ENCODE peak calls at places on chromosomes 5 and 9, in eight cellular contexts. S is AG04449; V is CD8-positive, alpha-beta T cell; W is GM06990; L is mammary epithelial cell; Q is colonic mucosa; C is heart left ventricle; E is ovary. J is an unnamed sample.

GRCh38 chr5:6601271-6601670 is 31.6 kb downstream of the NSUN2 start:
- DNase-seq in S (no peak), L (no peak), C (no peak), Q (no peak), V (no peak), W (no peak), E (no peak), J (no peak)

GRCh38 chr9:21334969-21335632 is at the start of gene KLHL9:
- DNase-seq in W (peak), E (peak), L (peak), V (peak), S (peak), C (peak), Q (peak), J (peak)

GRCh38 chr5:134139377-134139851 is 24.9 kb downstream of the TCF7 start:
- DNase-seq in Q (no peak), S (no peak), W (no peak), C (peak), V (no peak), L (no peak), E (no peak), J (no peak)

GRCh38 chr9:37010976-37011375 is 23.1 kb downstream of the PAX5 start:
- DNase-seq in C (no peak), E (no peak), L (no peak), S (no peak), Q (no peak), W (no peak), V (no peak), J (no peak)

GRCh38 chr5:137730331-137730730 is 5.6 kb downstream of the KLHL3 start:
- DNase-seq in C (no peak), L (peak), E (no peak), W (no peak), Q (no peak), S (peak), V (no peak), J (no peak)

GRCh38 chr9:69970001-69970531 is 73.6 kb upstream of the MAMDC2 start:
- DNase-seq in V (no peak), Q (no peak), W (no peak), S (no peak), E (no peak), L (no peak), C (no peak), J (no peak)

GRCh38 chr5:63555874-63556273 is 406.4 kb downstream of the HTR1A start:
- DNase-seq in Q (no peak), S (no peak), W (no peak), V (no peak), C (no peak), E (no peak), L (peak), J (no peak)

GRCh38 chr5:124908603-124909451 is 162.4 kb upstream of the ZNF608 start:
- DNase-seq in W (peak), S (no peak), C (no peak), L (peak), V (no peak), E (no peak), Q (no peak), J (no peak)

GRCh38 chr9:6944093-6944551 is 186.3 kb downstream of the KDM4C start:
- DNase-seq in V (no peak), W (no peak), S (peak), E (no peak), C (no peak), Q (no peak), L (peak), J (no peak)

GRCh38 chr5:144567416-144567770 is 396.7 kb downstream of the KCTD16 start:
- DNase-seq in W (no peak), Q (no peak), C (no peak), V (no peak), S (no peak), E (no peak), L (no peak), J (no peak)

GRCh38 chr5:66554211-66554610 is 42.0 kb upstream of the MAST4 start:
- DNase-seq in C (no peak), E (no peak), S (no peak), L (peak), V (no peak), Q (no peak), W (peak), J (no peak)

GRCh38 chr5:151182501-151182900 is 24.9 kb upstream of the ANXA6 start:
- DNase-seq in S (no peak), C (no peak), W (no peak), Q (no peak), L (no peak), E (no peak), V (no peak), J (no peak)

GRCh38 chr5:126069329-126069728 is 353.9 kb upstream of the GRAMD2B start:
- DNase-seq in Q (no peak), E (no peak), C (no peak), W (no peak), V (no peak), S (no peak), L (no peak), J (no peak)

GRCh38 chr5:172920995-172921394 is 38.2 kb upstream of the RPL26L1 start:
- DNase-seq in L (no peak), C (no peak), W (no peak), E (no peak), V (no peak), S (no peak), Q (no peak), J (no peak)

GRCh38 chr5:71658916-71659661 is 60.0 kb upstream of the CARTPT start:
- DNase-seq in Q (no peak), V (no peak), E (no peak), S (no peak), L (no peak), W (no peak), C (no peak), J (no peak)

GRCh38 chr5:92909545-92909962 is 671.5 kb downstream of the NR2F1-AS1 start:
- DNase-seq in S (no peak), C (no peak), W (no peak), V (no peak), L (no peak), Q (no peak), E (no peak), J (no peak)

GRCh38 chr9:21095561-21095960 is 17.8 kb upstream of the IFNB1 start:
- DNase-seq in Q (no peak), L (no peak), V (no peak), S (no peak), W (no peak), E (no peak), C (no peak), J (no peak)

GRCh38 chr5:152331718-152332117 is 73.4 kb downstream of the NMUR2 start:
- DNase-seq in V (no peak), W (no peak), E (no peak), S (no peak), C (no peak), Q (no peak), L (peak), J (no peak)

GRCh38 chr5:73636408-73636807 is 10.4 kb downstream of the ARHGEF28 start:
- DNase-seq in C (no peak), Q (no peak), L (no peak), V (no peak), E (no peak), W (no peak), S (no peak), J (no peak)

GRCh38 chr5:173626501-173626812 is 10.0 kb upstream of the BOD1 start:
- DNase-seq in W (no peak), S (no peak), E (no peak), L (no peak), V (no peak), C (no peak), Q (no peak), J (no peak)

GRCh38 chr9:85516976-85517637 is 224.6 kb downstream of the AGTPBP1 start:
- DNase-seq in V (no peak), E (no peak), Q (no peak), W (no peak), L (peak), C (no peak), S (no peak), J (no peak)

GRCh38 chr9:94772654-94773303 is 46.3 kb downstream of the AOPEP start:
- DNase-seq in E (no peak), W (no peak), L (no peak), S (no peak), C (no peak), V (no peak), Q (no peak), J (peak)

GRCh38 chr5:172841258-172841657 is 7.2 kb downstream of the ERGIC1 start:
- DNase-seq in C (no peak), W (no peak), Q (no peak), L (no peak), V (no peak), S (no peak), E (no peak), J (no peak)

GRCh38 chr5:172491481-172491880 is 37.2 kb upstream of the SH3PXD2B start:
- DNase-seq in Q (peak), V (no peak), C (no peak), W (no peak), E (no peak), S (no peak), L (no peak), J (no peak)

GRCh38 chr9:6833518-6834192 is 75.9 kb downstream of the KDM4C start:
- DNase-seq in S (no peak), V (no peak), W (no peak), L (no peak), E (no peak), C (no peak), Q (no peak), J (no peak)

GRCh38 chr5:180350711-180351110 is 2.4 kb downstream of the GFPT2 start:
- DNase-seq in C (no peak), L (no peak), W (no peak), E (no peak), S (no peak), Q (no peak), V (no peak), J (no peak)

GRCh38 chr5:8188874-8189588 is 320.1 kb downstream of the MTRR start:
- DNase-seq in S (no peak), W (no peak), E (no peak), L (no peak), V (no peak), Q (peak), C (no peak), J (no peak)

GRCh38 chr9:87119328-87119881 is 172.1 kb upstream of the GAS1 start:
- DNase-seq in S (peak), C (peak), L (peak), Q (no peak), E (no peak), V (no peak), W (no peak), J (peak)

GRCh38 chr5:39716532-39716971 is 291.8 kb upstream of the DAB2 start:
- DNase-seq in Q (peak), W (no peak), E (no peak), V (no peak), C (peak), L (peak), S (no peak), J (no peak)

GRCh38 chr9:85298434-85298833 is 443.3 kb downstream of the AGTPBP1 start:
- DNase-seq in L (no peak), V (no peak), Q (no peak), C (no peak), E (no peak), W (no peak), S (no peak), J (no peak)

GRCh38 chr5:77928776-77929175 is 152.6 kb upstream of the TBCA start:
- DNase-seq in W (no peak), C (no peak), Q (no peak), S (no peak), V (no peak), E (no peak), L (no peak), J (no peak)

GRCh38 chr5:172862165-172862801 is 28.2 kb downstream of the ERGIC1 start:
- DNase-seq in Q (no peak), W (no peak), C (no peak), S (no peak), V (no peak), E (no peak), L (no peak), J (no peak)

GRCh38 chr5:112529525-112529924 is 110.4 kb upstream of the EPB41L4A start:
- DNase-seq in E (no peak), L (peak), C (no peak), V (no peak), S (no peak), Q (no peak), W (no peak), J (no peak)

GRCh38 chr9:16509946-16510504 is 360.4 kb downstream of the BNC2 start:
- DNase-seq in L (peak), Q (no peak), S (no peak), V (no peak), C (no peak), W (no peak), E (no peak), J (no peak)

GRCh38 chr9:99678550-99678949 is 143.1 kb upstream of the NR4A3 start:
- DNase-seq in E (no peak), C (no peak), Q (no peak), L (no peak), S (no peak), V (no peak), W (no peak), J (no peak)

GRCh38 chr5:119458911-119459632 is 6.8 kb downstream of the HSD17B4 start:
- DNase-seq in Q (no peak), W (no peak), V (no peak), E (no peak), L (no peak), C (no peak), S (no peak), J (no peak)

GRCh38 chr9:120909904-120910303 is 16.7 kb downstream of the TRAF1 start:
- DNase-seq in C (no peak), Q (no peak), W (no peak), S (no peak), E (no peak), V (no peak), L (peak), J (no peak)

GRCh38 chr5:122500245-122501086 is 188.4 kb downstream of the SNCAIP start:
- DNase-seq in L (peak), E (peak), C (peak), S (no peak), W (no peak), Q (no peak), V (no peak), J (peak)
- TF ChIP-seq CTCF in L (peak), E (peak), C (peak), S (peak), W (peak), Q (no peak), V (no peak), J (peak)

GRCh38 chr9:127640908-127641545 is 28.9 kb downstream of the STXBP1 start:
- DNase-seq in C (no peak), S (no peak), L (no peak), E (no peak), Q (no peak), W (no peak), V (no peak), J (no peak)

GRCh38 chr9:127635198-127635735 is 23.2 kb downstream of the STXBP1 start:
- DNase-seq in L (no peak), C (no peak), E (no peak), W (no peak), Q (no peak), S (no peak), V (no peak), J (no peak)

GRCh38 chr9:127634698-127635097 is 22.6 kb downstream of the STXBP1 start:
- DNase-seq in Q (no peak), E (no peak), S (no peak), C (no peak), V (no peak), L (no peak), W (no peak), J (no peak)

GRCh38 chr9:127634021-127634420 is 21.9 kb downstream of the STXBP1 start:
- DNase-seq in C (peak), L (peak), V (no peak), E (no peak), Q (peak), W (no peak), S (no peak), J (no peak)

GRCh38 chr9:127637322-127637847 is 25.3 kb downstream of the STXBP1 start:
- DNase-seq in L (peak), E (peak), C (no peak), S (peak), V (no peak), Q (peak), W (no peak), J (peak)
- H3K4me3 ChIP-seq in L (no peak), E (no peak), C (no peak), S (no peak), V (no peak), Q (no peak), W (no peak), J (no peak)

DNA sequence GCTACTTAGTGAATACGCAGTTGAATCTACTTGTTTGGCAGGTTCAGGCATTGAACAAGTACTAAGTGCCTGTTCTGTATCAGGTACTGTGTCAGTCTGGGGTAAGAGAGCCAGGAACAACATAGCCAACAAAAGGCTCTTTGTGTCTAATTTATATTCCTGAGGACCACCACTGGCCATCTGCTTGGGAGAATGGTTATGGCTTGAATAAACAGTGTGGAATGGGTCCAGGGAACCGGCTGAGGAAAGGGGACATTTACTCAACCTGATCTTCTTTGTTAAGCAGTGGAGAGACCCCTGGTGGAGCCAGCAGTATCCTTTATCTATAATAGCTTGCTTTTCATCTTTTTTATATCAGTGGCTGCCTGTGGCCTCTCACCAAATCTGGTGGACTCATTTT is 38.6 kb downstream of the EXOSC2 start:
- DNase-seq in Q (no peak), L (peak), C (no peak), V (no peak), S (no peak), W (no peak), E (no peak), J (no peak)
- TF ChIP-seq CTCF in Q (no peak), L (no peak), C (no peak), V (no peak), S (no peak), W (no peak), E (no peak), J (peak)

DNA sequence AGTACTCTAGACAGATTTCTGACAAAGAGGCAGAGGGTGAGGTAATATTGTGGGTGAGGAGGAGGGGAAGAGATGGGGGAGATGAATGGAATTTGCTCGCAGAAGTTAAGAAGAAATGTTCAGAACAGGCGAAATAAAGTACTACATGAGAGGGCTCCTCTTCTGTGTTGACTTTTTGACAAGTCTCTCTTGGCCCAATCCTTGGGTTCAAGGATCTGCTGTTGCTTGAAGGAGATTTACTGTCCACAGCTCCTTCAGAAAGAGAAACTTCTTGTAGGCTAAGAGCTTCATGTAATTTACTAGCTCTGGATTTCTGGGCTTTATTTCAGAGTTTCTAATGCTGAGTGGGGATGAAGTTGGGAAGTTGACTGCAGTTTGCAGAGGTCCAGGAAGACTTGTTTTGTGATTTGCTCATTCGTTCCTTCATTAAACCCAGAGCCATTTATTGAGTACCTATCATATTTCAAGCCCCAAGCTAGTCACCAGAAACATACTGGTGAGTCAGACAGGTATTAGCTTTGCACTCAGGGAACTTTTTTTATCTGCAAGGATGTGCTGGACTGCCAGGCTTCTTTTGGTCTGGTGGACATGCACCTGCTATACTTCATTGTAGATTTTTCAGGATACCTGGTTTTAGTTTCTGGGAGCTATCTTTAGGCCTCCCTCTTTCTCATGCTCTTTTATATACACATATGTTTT is 402.9 kb upstream of the CLINT1 start:
- DNase-seq in C (no peak), W (no peak), V (no peak), E (no peak), Q (no peak), S (no peak), L (peak), J (no peak)
- H3K4me3 ChIP-seq in C (no peak), W (no peak), V (no peak), E (no peak), Q (no peak), S (no peak), L (no peak), J (no peak)